ENCODE peak calls at places on chromosomes 11 and 22, in nine cellular contexts. One of them, this sample, is unnamed.

GRCh38 chr22:28016781-28017557 is 97.9 kb upstream of the PITPNB start:
- DNase-seq in fibroblast of lung: no peak
- DNase-seq in H9: no peak
- DNase-seq in PC-3: no peak
- DNase-seq in H1: no peak
- DNase-seq in SK-N-SH: no peak
- DNase-seq in mammary epithelial cell: no peak
- DNase-seq in GM23338: no peak
- DNase-seq in neural progenitor cell: no peak
- DNase-seq in this sample: no peak

GRCh38 chr11:118870396-118871343 is 13.0 kb upstream of the CXCR5 start:
- DNase-seq in fibroblast of lung: peak; percentile 50
- DNase-seq in H9: no peak
- DNase-seq in PC-3: no peak
- DNase-seq in H1: peak; percentile 63
- DNase-seq in SK-N-SH: peak; percentile 14
- DNase-seq in mammary epithelial cell: no peak
- DNase-seq in GM23338: peak; percentile 42
- DNase-seq in neural progenitor cell: peak; percentile 25
- DNase-seq in this sample: no peak

GRCh38 chr11:123570939-123571590 is 83.4 kb downstream of the SCN3B start:
- DNase-seq in fibroblast of lung: no peak
- DNase-seq in H9: no peak
- DNase-seq in PC-3: no peak
- DNase-seq in H1: no peak
- DNase-seq in SK-N-SH: no peak
- DNase-seq in mammary epithelial cell: no peak
- DNase-seq in GM23338: no peak
- DNase-seq in neural progenitor cell: no peak
- DNase-seq in this sample: no peak

GRCh38 chr22:39725351-39726035 is 154.9 kb downstream of the CACNA1I start:
- DNase-seq in fibroblast of lung: no peak
- DNase-seq in H9: no peak
- DNase-seq in PC-3: no peak
- DNase-seq in H1: peak; percentile 23
- DNase-seq in SK-N-SH: no peak
- DNase-seq in mammary epithelial cell: no peak
- DNase-seq in GM23338: no peak
- DNase-seq in neural progenitor cell: no peak
- DNase-seq in this sample: no peak

GRCh38 chr11:73465019-73465675 is 88.9 kb downstream of the RELT start:
- DNase-seq in fibroblast of lung: no peak
- DNase-seq in H9: no peak
- DNase-seq in PC-3: no peak
- DNase-seq in H1: no peak
- DNase-seq in SK-N-SH: peak; percentile 36
- DNase-seq in mammary epithelial cell: no peak
- DNase-seq in GM23338: no peak
- DNase-seq in neural progenitor cell: no peak
- DNase-seq in this sample: no peak

GRCh38 chr11:77065878-77066228 is 918 bp upstream of the CAPN5 start:
- DNase-seq in fibroblast of lung: peak; percentile 83
- DNase-seq in H9: peak; percentile 43
- DNase-seq in PC-3: no peak
- DNase-seq in H1: no peak
- DNase-seq in SK-N-SH: no peak
- DNase-seq in mammary epithelial cell: no peak
- DNase-seq in GM23338: peak; percentile 42
- DNase-seq in neural progenitor cell: peak; percentile 48
- DNase-seq in this sample: peak; percentile 17

GRCh38 chr22:30868663-30869385 is 99.8 kb downstream of the MORC2 start:
- DNase-seq in fibroblast of lung: peak; percentile 35
- DNase-seq in H9: no peak
- DNase-seq in PC-3: no peak
- DNase-seq in H1: no peak
- DNase-seq in SK-N-SH: peak; percentile 30
- DNase-seq in mammary epithelial cell: no peak
- DNase-seq in GM23338: no peak
- DNase-seq in neural progenitor cell: no peak
- DNase-seq in this sample: no peak

GRCh38 chr11:117130879-117131278 is 13.2 kb upstream of the PAFAH1B2 start:
- DNase-seq in fibroblast of lung: no peak
- DNase-seq in H9: no peak
- DNase-seq in PC-3: no peak
- DNase-seq in H1: no peak
- DNase-seq in SK-N-SH: no peak
- DNase-seq in mammary epithelial cell: no peak
- DNase-seq in GM23338: no peak
- DNase-seq in neural progenitor cell: no peak
- DNase-seq in this sample: no peak

GRCh38 chr11:117928818-117929567 is at the start of gene TMPRSS13:
- DNase-seq in fibroblast of lung: no peak
- DNase-seq in H9: peak; percentile 67
- DNase-seq in PC-3: peak; percentile 87
- DNase-seq in H1: no peak
- DNase-seq in SK-N-SH: no peak
- DNase-seq in mammary epithelial cell: peak; percentile 56
- DNase-seq in GM23338: peak; percentile 55
- DNase-seq in neural progenitor cell: no peak
- DNase-seq in this sample: no peak

DNA sequence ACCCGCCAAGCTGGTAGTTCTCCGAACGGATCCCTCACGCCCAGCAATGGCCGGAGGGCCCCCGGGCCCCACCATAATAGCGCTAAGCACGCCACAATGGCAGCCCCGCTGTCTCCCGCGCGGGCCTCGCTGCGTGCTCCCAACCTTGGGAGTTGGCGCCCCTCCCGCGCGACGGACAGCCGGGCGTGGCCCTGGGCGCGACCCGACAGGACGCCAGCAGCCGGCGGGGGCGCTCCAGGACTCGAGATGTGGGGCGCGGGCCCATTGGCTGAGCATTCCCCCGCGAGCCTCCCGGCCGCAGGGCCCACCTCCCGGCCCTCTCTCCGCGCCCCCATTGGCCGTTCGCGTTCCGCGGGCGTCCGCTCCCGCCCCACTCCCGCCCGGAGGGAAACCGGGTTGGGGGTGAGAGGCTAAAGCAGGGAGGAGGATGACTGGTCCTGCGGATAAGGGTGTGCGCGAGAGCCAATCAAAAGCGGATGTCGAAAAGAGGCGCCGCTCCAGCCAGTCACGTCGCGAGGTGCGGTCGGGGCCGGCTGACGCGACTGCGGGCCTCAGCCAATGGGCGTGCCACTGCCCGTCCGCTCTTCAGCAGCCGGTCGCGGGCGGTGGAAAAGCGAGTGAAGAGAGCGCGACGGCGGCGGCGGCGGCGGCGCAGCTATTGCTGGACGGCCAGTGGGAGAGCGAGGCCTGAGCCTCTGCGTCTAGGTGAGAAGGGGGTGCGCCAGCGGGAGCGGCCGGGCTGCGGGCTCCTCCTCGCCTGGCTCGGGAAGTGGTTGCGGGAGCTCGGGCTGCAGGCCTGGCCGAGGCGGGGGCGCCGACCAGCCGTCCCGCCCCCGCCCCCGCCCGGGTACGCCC is at the start of gene FAR1:
- DNase-seq in fibroblast of lung: peak; percentile 99
- DNase-seq in H9: peak; percentile 99
- DNase-seq in PC-3: peak; percentile 98
- DNase-seq in H1: peak; percentile 93
- DNase-seq in SK-N-SH: peak; percentile 98
- DNase-seq in mammary epithelial cell: peak; percentile 100
- DNase-seq in GM23338: peak; percentile 98
- DNase-seq in neural progenitor cell: peak; percentile 99
- DNase-seq in this sample: peak; percentile 99
- H2AFZ ChIP-seq in fibroblast of lung: peak within 1 kb of the TSS; percentile 94
- H2AFZ ChIP-seq in H9: peak within 1 kb of the TSS; percentile 74
- H2AFZ ChIP-seq in PC-3: peak within 1 kb of the TSS; percentile 99
- H2AFZ ChIP-seq in H1: peak within 1 kb of the TSS; percentile 68
- H2AFZ ChIP-seq in SK-N-SH: peak within 1 kb of the TSS; percentile 96
- H2AFZ ChIP-seq in mammary epithelial cell: peak within 1 kb of the TSS; percentile 98
- H2AFZ ChIP-seq in GM23338: peak within 1 kb of the TSS; percentile 92
- H2AFZ ChIP-seq in neural progenitor cell: peak within 1 kb of the TSS; percentile 82
- H2AFZ ChIP-seq in this sample: peak within 1 kb of the TSS; percentile 98

GRCh38 chr11:67352546-67353316 is 615 bp downstream of the POLD4 start:
- DNase-seq in fibroblast of lung: no peak
- DNase-seq in H9: peak; percentile 51
- DNase-seq in PC-3: peak; percentile 54
- DNase-seq in H1: no peak
- DNase-seq in SK-N-SH: no peak
- DNase-seq in mammary epithelial cell: no peak
- DNase-seq in GM23338: peak; percentile 55
- DNase-seq in neural progenitor cell: no peak
- DNase-seq in this sample: no peak

GRCh38 chr11:67355794-67356550 is 2.6 kb upstream of the POLD4 start:
- DNase-seq in fibroblast of lung: no peak
- DNase-seq in H9: no peak
- DNase-seq in PC-3: no peak
- DNase-seq in H1: no peak
- DNase-seq in SK-N-SH: peak; percentile 0
- DNase-seq in mammary epithelial cell: no peak
- DNase-seq in GM23338: no peak
- DNase-seq in neural progenitor cell: peak; percentile 32
- DNase-seq in this sample: no peak

GRCh38 chr11:67355023-67355793 is 1.9 kb upstream of the POLD4 start:
- DNase-seq in fibroblast of lung: no peak
- DNase-seq in H9: no peak
- DNase-seq in PC-3: no peak
- DNase-seq in H1: no peak
- DNase-seq in SK-N-SH: peak; percentile 7
- DNase-seq in mammary epithelial cell: no peak
- DNase-seq in GM23338: no peak
- DNase-seq in neural progenitor cell: no peak
- DNase-seq in this sample: no peak

GRCh38 chr11:67353317-67354313 is at the start of gene POLD4:
- DNase-seq in fibroblast of lung: peak; percentile 93
- DNase-seq in H9: peak; percentile 98
- DNase-seq in PC-3: peak; percentile 98
- DNase-seq in H1: peak; percentile 99
- DNase-seq in SK-N-SH: peak; percentile 97
- DNase-seq in mammary epithelial cell: peak; percentile 87
- DNase-seq in GM23338: peak; percentile 98
- DNase-seq in neural progenitor cell: peak; percentile 98
- DNase-seq in this sample: peak; percentile 92

DNA sequence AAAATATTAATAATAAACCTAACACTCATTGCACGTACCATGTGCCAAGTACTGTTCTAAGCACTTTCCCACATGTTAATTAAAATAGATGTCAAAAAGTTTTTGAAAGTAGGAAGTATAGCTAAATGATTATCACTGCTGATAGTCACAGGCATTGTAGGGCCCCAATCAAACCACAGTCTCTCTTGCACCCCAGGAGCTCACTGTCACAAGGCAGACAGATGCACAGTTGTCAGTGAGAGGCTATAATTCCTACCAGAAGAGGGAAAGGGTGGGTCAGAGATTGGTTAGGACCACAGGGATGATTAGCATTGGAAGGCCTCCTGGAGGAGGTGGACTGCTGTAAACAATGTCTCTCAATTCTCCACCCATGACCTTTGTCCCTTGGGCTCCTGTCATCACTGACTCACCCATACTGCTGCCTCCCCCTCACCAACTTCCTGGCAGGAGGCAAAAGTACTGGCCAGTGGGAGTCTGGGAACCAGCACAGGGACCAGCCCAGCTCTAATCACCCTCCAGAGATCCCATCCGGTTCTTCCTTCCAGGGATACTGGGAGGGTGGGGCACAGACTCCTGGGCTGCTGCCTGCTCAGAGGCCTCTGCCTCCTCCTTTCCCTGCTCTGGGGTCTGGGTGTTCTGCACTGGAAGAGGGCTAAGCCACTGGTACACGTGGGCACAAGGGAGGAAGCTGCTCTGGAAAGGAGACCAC is 1.1 kb upstream of the POLD4 start:
- DNase-seq in fibroblast of lung: peak; percentile 96
- DNase-seq in H9: peak; percentile 48
- DNase-seq in PC-3: peak; percentile 99
- DNase-seq in H1: no peak
- DNase-seq in SK-N-SH: no peak
- DNase-seq in mammary epithelial cell: peak; percentile 93
- DNase-seq in GM23338: no peak
- DNase-seq in neural progenitor cell: peak; percentile 29
- DNase-seq in this sample: no peak
- H3K4me1 ChIP-seq in fibroblast of lung: peaks cover 45% of the 10 kb centered on the region
- H3K4me1 ChIP-seq in H9: no peaks in the 10 kb centered on the region
- H3K4me1 ChIP-seq in PC-3: peaks cover 64% of the 10 kb centered on the region
- H3K4me1 ChIP-seq in H1: peaks cover 13% of the 10 kb centered on the region
- H3K4me1 ChIP-seq in SK-N-SH: peaks cover 51% of the 10 kb centered on the region
- H3K4me1 ChIP-seq in mammary epithelial cell: peaks cover 62% of the 10 kb centered on the region
- H3K4me1 ChIP-seq in GM23338: peaks cover 9% of the 10 kb centered on the region
- H3K4me1 ChIP-seq in neural progenitor cell: peaks cover 38% of the 10 kb centered on the region
- H3K4me1 ChIP-seq in this sample: peaks cover 22% of the 10 kb centered on the region

GRCh38 chr11:70019576-70020011 is 58.5 kb upstream of the ANO1 start:
- DNase-seq in fibroblast of lung: no peak
- DNase-seq in H9: peak; percentile 10
- DNase-seq in PC-3: no peak
- DNase-seq in H1: no peak
- DNase-seq in SK-N-SH: no peak
- DNase-seq in mammary epithelial cell: peak; percentile 45
- DNase-seq in GM23338: no peak
- DNase-seq in neural progenitor cell: no peak
- DNase-seq in this sample: no peak
- H2AFZ ChIP-seq in fibroblast of lung: no peak overlapping the region
- H2AFZ ChIP-seq in H9: no peak overlapping the region
- H2AFZ ChIP-seq in PC-3: no peak overlapping the region
- H2AFZ ChIP-seq in H1: no peak overlapping the region
- H2AFZ ChIP-seq in SK-N-SH: no peak overlapping the region
- H2AFZ ChIP-seq in mammary epithelial cell: peak overlapping the region; percentile 65
- H2AFZ ChIP-seq in GM23338: no peak overlapping the region
- H2AFZ ChIP-seq in neural progenitor cell: no peak overlapping the region
- H2AFZ ChIP-seq in this sample: no peak overlapping the region

GRCh38 chr11:47395225-47396048 is 13.0 kb upstream of the SLC39A13 start:
- DNase-seq in fibroblast of lung: no peak
- DNase-seq in H9: no peak
- DNase-seq in PC-3: no peak
- DNase-seq in H1: no peak
- DNase-seq in SK-N-SH: no peak
- DNase-seq in mammary epithelial cell: no peak
- DNase-seq in GM23338: no peak
- DNase-seq in neural progenitor cell: no peak
- DNase-seq in this sample: no peak

GRCh38 chr11:47396049-47396320 is 12.4 kb upstream of the SLC39A13 start:
- DNase-seq in fibroblast of lung: no peak
- DNase-seq in H9: no peak
- DNase-seq in PC-3: no peak
- DNase-seq in H1: no peak
- DNase-seq in SK-N-SH: no peak
- DNase-seq in mammary epithelial cell: no peak
- DNase-seq in GM23338: no peak
- DNase-seq in neural progenitor cell: peak; percentile 1
- DNase-seq in this sample: no peak

GRCh38 chr11:47394050-47394321 is 14.4 kb upstream of the SLC39A13 start:
- DNase-seq in fibroblast of lung: no peak
- DNase-seq in H9: peak; percentile 24
- DNase-seq in PC-3: no peak
- DNase-seq in H1: no peak
- DNase-seq in SK-N-SH: no peak
- DNase-seq in mammary epithelial cell: no peak
- DNase-seq in GM23338: no peak
- DNase-seq in neural progenitor cell: no peak
- DNase-seq in this sample: no peak

GRCh38 chr11:47393163-47394049 is 15.0 kb upstream of the SLC39A13 start:
- DNase-seq in fibroblast of lung: peak; percentile 63
- DNase-seq in H9: peak; percentile 25
- DNase-seq in PC-3: no peak
- DNase-seq in H1: no peak
- DNase-seq in SK-N-SH: no peak
- DNase-seq in mammary epithelial cell: no peak
- DNase-seq in GM23338: no peak
- DNase-seq in neural progenitor cell: peak; percentile 0
- DNase-seq in this sample: no peak

GRCh38 chr11:47394322-47395224 is 13.8 kb upstream of the SLC39A13 start:
- DNase-seq in fibroblast of lung: no peak
- DNase-seq in H9: peak; percentile 32
- DNase-seq in PC-3: no peak
- DNase-seq in H1: no peak
- DNase-seq in SK-N-SH: no peak
- DNase-seq in mammary epithelial cell: no peak
- DNase-seq in GM23338: no peak
- DNase-seq in neural progenitor cell: peak; percentile 2
- DNase-seq in this sample: no peak
- H3K4me1 ChIP-seq in fibroblast of lung: peaks cover 8% of the 10 kb centered on the region
- H3K4me1 ChIP-seq in H9: no peaks in the 10 kb centered on the region
- H3K4me1 ChIP-seq in PC-3: no peaks in the 10 kb centered on the region
- H3K4me1 ChIP-seq in H1: no peaks in the 10 kb centered on the region
- H3K4me1 ChIP-seq in SK-N-SH: peaks cover 3% of the 10 kb centered on the region
- H3K4me1 ChIP-seq in mammary epithelial cell: peaks cover 8% of the 10 kb centered on the region
- H3K4me1 ChIP-seq in GM23338: peaks cover 5% of the 10 kb centered on the region
- H3K4me1 ChIP-seq in neural progenitor cell: peaks cover under 1% of the 10 kb centered on the region
- H3K4me1 ChIP-seq in this sample: no peaks in the 10 kb centered on the region

This sample was measured in neuronal stem cell.